ENCODE peak calls at places on chromosomes 5 and 9, in six cellular contexts. L, P, S, R, I and O are unnamed samples.

GRCh38 chr5:132264546-132265335 is 7.2 kb downstream of the PDLIM4 start:
- DNase-seq in L (no peak), P (no peak), S (no peak), R (no peak), I (peak), O (peak)

GRCh38 chr5:56085205-56085604 is 90.4 kb upstream of the IL6ST start:
- DNase-seq in L (no peak), P (no peak), S (no peak), R (peak), I (no peak), O (no peak)

GRCh38 chr5:88940712-88941111 is 57.7 kb upstream of the MEF2C start:
- DNase-seq in L (no peak), P (no peak), S (no peak), R (peak), I (no peak), O (no peak)

GRCh38 chr9:81822263-81822865 is 105.9 kb upstream of the SPATA31D4 start:
- DNase-seq in L (no peak), P (no peak), S (no peak), R (no peak), I (no peak), O (no peak)

GRCh38 chr5:166957763-166958162 is 1333.7 kb upstream of the WWC1 start:
- DNase-seq in L (no peak), P (no peak), S (no peak), R (no peak), I (no peak), O (no peak)

GRCh38 chr5:124841829-124842712 is 95.6 kb upstream of the ZNF608 start:
- DNase-seq in L (no peak), P (no peak), S (no peak), R (peak), I (no peak), O (peak)

GRCh38 chr9:74379718-74380117 is 117.4 kb upstream of the RORB start:
- DNase-seq in L (peak), P (no peak), S (peak), R (no peak), I (no peak), O (no peak)

GRCh38 chr9:72228282-72228681 is 79.0 kb downstream of the GDA start:
- DNase-seq in L (no peak), P (no peak), S (no peak), R (no peak), I (no peak), O (no peak)

GRCh38 chr5:93723005-93723404 is 18.4 kb downstream of the POU5F2 start:
- DNase-seq in L (no peak), P (no peak), S (peak), R (peak), I (no peak), O (no peak)

GRCh38 chr5:14582797-14583137 is 1.2 kb downstream of the OTULINL start:
- DNase-seq in L (no peak), P (no peak), S (no peak), R (no peak), I (no peak), O (no peak)

GRCh38 chr5:156147251-156147947 is 179.6 kb upstream of the SGCD start:
- DNase-seq in L (no peak), P (no peak), S (peak), R (peak), I (no peak), O (no peak)

GRCh38 chr9:131733601-131734061 is 6.2 kb downstream of the RAPGEF1 start:
- DNase-seq in L (no peak), P (peak), S (peak), R (peak), I (no peak), O (no peak)

GRCh38 chr9:137352511-137353222 is 50.6 kb upstream of the NRARP start:
- DNase-seq in L (no peak), P (no peak), S (no peak), R (no peak), I (no peak), O (no peak)

GRCh38 chr5:387491-388265 is 55.3 kb upstream of the EXOC3 start:
- DNase-seq in L (no peak), P (no peak), S (no peak), R (no peak), I (peak), O (peak)

GRCh38 chr9:98226516-98226915 is 28.9 kb downstream of the TBC1D2 start:
- DNase-seq in L (no peak), P (no peak), S (no peak), R (peak), I (no peak), O (no peak)

GRCh38 chr5:15993934-15994333 is 185.7 kb downstream of the MARCHF11 start:
- DNase-seq in L (no peak), P (no peak), S (peak), R (peak), I (no peak), O (no peak)

GRCh38 chr5:132483101-132483500 is 7.5 kb downstream of the IRF1 start:
- DNase-seq in L (no peak), P (peak), S (no peak), R (no peak), I (no peak), O (no peak)

GRCh38 chr5:52709171-52709925 is 78.4 kb upstream of the ITGA1 start:
- DNase-seq in L (no peak), P (no peak), S (peak), R (peak), I (no peak), O (no peak)

GRCh38 chr9:113446323-113446740 is 17.2 kb upstream of the RGS3 start:
- DNase-seq in L (peak), P (no peak), S (peak), R (peak), I (no peak), O (no peak)

GRCh38 chr9:72022846-72023245 is 37.6 kb downstream of the C9orf57 start:
- DNase-seq in L (no peak), P (no peak), S (peak), R (peak), I (no peak), O (no peak)

GRCh38 chr9:107274953-107275422 is 8.1 kb upstream of the RAD23B start:
- DNase-seq in L (no peak), P (no peak), S (peak), R (peak), I (no peak), O (no peak)

GRCh38 chr5:3905031-3905430 is 309.4 kb downstream of the IRX1 start:
- DNase-seq in L (no peak), P (no peak), S (no peak), R (no peak), I (no peak), O (peak)